ENCODE peak calls at places on chromosomes 6 and 20, in six cellular contexts. One of them, this sample, is unnamed.

GRCh38 chr20:59299961-59300340 is 460 bp upstream of the EDN3 start:
- DNase-seq in heart left ventricle: no peak
- DNase-seq in cardiac muscle cell: no peak
- DNase-seq in CD4-positive, CD25-positive, alpha-beta regulatory T cell: no peak
- DNase-seq in tibial artery: no peak
- DNase-seq in CD8-positive, alpha-beta memory T cell: no peak
- DNase-seq in this sample: no peak

GRCh38 chr6:47169785-47170685 is 127.9 kb upstream of the ADGRF1 start:
- DNase-seq in cardiac muscle cell: peak; percentile 81
- DNase-seq in tibial artery: no peak
- DNase-seq in heart left ventricle: no peak
- DNase-seq in CD8-positive, alpha-beta memory T cell: no peak
- DNase-seq in CD4-positive, CD25-positive, alpha-beta regulatory T cell: no peak
- DNase-seq in this sample: no peak

GRCh38 chr6:112087916-112088315 is 525 bp downstream of the FAM229B start:
- DNase-seq in heart left ventricle: no peak
- DNase-seq in CD4-positive, CD25-positive, alpha-beta regulatory T cell: no peak
- DNase-seq in CD8-positive, alpha-beta memory T cell: no peak
- DNase-seq in tibial artery: no peak
- DNase-seq in cardiac muscle cell: no peak
- DNase-seq in this sample: no peak

GRCh38 chr20:21265457-21266190 is 37.5 kb upstream of the XRN2 start:
- DNase-seq in tibial artery: no peak
- DNase-seq in CD8-positive, alpha-beta memory T cell: no peak
- DNase-seq in CD4-positive, CD25-positive, alpha-beta regulatory T cell: no peak
- DNase-seq in cardiac muscle cell: no peak
- DNase-seq in heart left ventricle: no peak
- DNase-seq in this sample: no peak

GRCh38 chr6:149905371-149905910 is 7.5 kb upstream of the RAET1E start:
- DNase-seq in CD8-positive, alpha-beta memory T cell: no peak
- DNase-seq in tibial artery: peak; percentile 38
- DNase-seq in heart left ventricle: no peak
- DNase-seq in CD4-positive, CD25-positive, alpha-beta regulatory T cell: no peak
- DNase-seq in cardiac muscle cell: no peak
- DNase-seq in this sample: no peak

GRCh38 chr6:116779569-116780164 is 14.1 kb upstream of the FAM162B start:
- DNase-seq in heart left ventricle: no peak
- DNase-seq in cardiac muscle cell: peak; percentile 58
- DNase-seq in tibial artery: no peak
- DNase-seq in CD8-positive, alpha-beta memory T cell: no peak
- DNase-seq in CD4-positive, CD25-positive, alpha-beta regulatory T cell: peak; percentile 29
- DNase-seq in this sample: no peak

GRCh38 chr20:35166242-35166830 is 5.5 kb upstream of the PROCR start:
- DNase-seq in CD4-positive, CD25-positive, alpha-beta regulatory T cell: no peak
- DNase-seq in tibial artery: peak; percentile 73
- DNase-seq in CD8-positive, alpha-beta memory T cell: no peak
- DNase-seq in cardiac muscle cell: peak; percentile 71
- DNase-seq in heart left ventricle: peak; percentile 67
- DNase-seq in this sample: peak; percentile 58

GRCh38 chr20:37238426-37238825 is 23.2 kb downstream of the GHRH start:
- DNase-seq in CD4-positive, CD25-positive, alpha-beta regulatory T cell: no peak
- DNase-seq in CD8-positive, alpha-beta memory T cell: no peak
- DNase-seq in cardiac muscle cell: no peak
- DNase-seq in tibial artery: no peak
- DNase-seq in heart left ventricle: no peak
- DNase-seq in this sample: no peak

GRCh38 chr20:48604426-48604825 is 223.4 kb downstream of the PREX1 start:
- DNase-seq in tibial artery: peak; percentile 48
- DNase-seq in heart left ventricle: no peak
- DNase-seq in CD4-positive, CD25-positive, alpha-beta regulatory T cell: no peak
- DNase-seq in CD8-positive, alpha-beta memory T cell: no peak
- DNase-seq in cardiac muscle cell: no peak
- DNase-seq in this sample: peak; percentile 37

GRCh38 chr6:46011241-46012085 is 4.2 kb downstream of the CLIC5 start:
- DNase-seq in CD4-positive, CD25-positive, alpha-beta regulatory T cell: peak; percentile 89
- DNase-seq in tibial artery: no peak
- DNase-seq in cardiac muscle cell: no peak
- DNase-seq in CD8-positive, alpha-beta memory T cell: peak; percentile 62
- DNase-seq in heart left ventricle: no peak
- DNase-seq in this sample: no peak

GRCh38 chr6:170347091-170347490 is 40.5 kb downstream of the FAM120B start:
- DNase-seq in CD8-positive, alpha-beta memory T cell: no peak
- DNase-seq in tibial artery: no peak
- DNase-seq in heart left ventricle: no peak
- DNase-seq in CD4-positive, CD25-positive, alpha-beta regulatory T cell: peak; percentile 71
- DNase-seq in cardiac muscle cell: no peak
- DNase-seq in this sample: no peak

GRCh38 chr6:155141002-155141401 is 122.8 kb upstream of the CLDN20 start:
- DNase-seq in heart left ventricle: no peak
- DNase-seq in cardiac muscle cell: peak; percentile 24
- DNase-seq in tibial artery: no peak
- DNase-seq in CD4-positive, CD25-positive, alpha-beta regulatory T cell: no peak
- DNase-seq in CD8-positive, alpha-beta memory T cell: no peak
- DNase-seq in this sample: no peak

GRCh38 chr6:155141512-155141911 is 122.3 kb upstream of the CLDN20 start:
- DNase-seq in tibial artery: no peak
- DNase-seq in heart left ventricle: no peak
- DNase-seq in CD8-positive, alpha-beta memory T cell: no peak
- DNase-seq in CD4-positive, CD25-positive, alpha-beta regulatory T cell: no peak
- DNase-seq in cardiac muscle cell: no peak
- DNase-seq in this sample: no peak

GRCh38 chr6:155143610-155144106 is 120.2 kb upstream of the CLDN20 start:
- DNase-seq in CD4-positive, CD25-positive, alpha-beta regulatory T cell: no peak
- DNase-seq in tibial artery: no peak
- DNase-seq in CD8-positive, alpha-beta memory T cell: no peak
- DNase-seq in heart left ventricle: no peak
- DNase-seq in cardiac muscle cell: peak; percentile 40
- DNase-seq in this sample: no peak

GRCh38 chr6:155142163-155142901 is 121.5 kb upstream of the CLDN20 start:
- DNase-seq in tibial artery: no peak
- DNase-seq in CD8-positive, alpha-beta memory T cell: no peak
- DNase-seq in cardiac muscle cell: peak; percentile 29
- DNase-seq in heart left ventricle: no peak
- DNase-seq in CD4-positive, CD25-positive, alpha-beta regulatory T cell: no peak
- DNase-seq in this sample: no peak

DNA sequence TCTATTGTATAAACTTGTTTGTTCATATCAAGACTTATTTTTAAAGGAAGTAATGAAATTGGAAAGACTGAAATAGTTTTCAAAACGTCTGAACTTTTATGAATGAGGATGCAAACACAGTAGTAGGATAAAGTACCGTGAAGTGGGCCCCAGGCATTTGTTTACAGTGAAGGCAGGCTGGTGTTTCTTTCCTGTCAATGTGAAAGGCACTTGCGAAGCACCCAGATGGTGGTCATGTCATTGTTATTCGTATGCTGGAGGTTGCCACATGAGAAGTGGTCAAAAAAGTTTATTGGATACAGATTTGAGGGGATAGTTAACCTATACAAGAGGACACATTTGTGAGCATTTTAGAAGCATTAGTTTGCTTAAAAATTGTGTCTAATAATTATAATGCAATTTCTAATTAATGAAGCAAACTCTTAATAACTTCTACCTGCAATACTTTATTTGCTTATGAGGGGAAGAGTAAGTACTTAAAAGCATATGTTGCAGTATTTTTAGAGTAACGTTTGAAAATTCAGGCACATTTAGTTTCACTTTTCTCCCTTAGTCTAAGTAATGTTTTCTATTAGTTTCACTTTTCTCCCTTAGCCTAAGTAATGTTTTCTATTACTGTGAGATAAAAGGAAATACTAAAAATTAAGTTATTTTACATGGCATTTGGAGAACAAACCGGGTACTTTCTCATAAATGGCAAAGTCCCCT is 120.8 kb upstream of the CLDN20 start:
- DNase-seq in CD4-positive, CD25-positive, alpha-beta regulatory T cell: peak; percentile 76
- DNase-seq in tibial artery: no peak
- DNase-seq in CD8-positive, alpha-beta memory T cell: no peak
- DNase-seq in cardiac muscle cell: peak; percentile 29
- DNase-seq in heart left ventricle: no peak
- DNase-seq in this sample: no peak
- H3K27ac ChIP-seq in CD4-positive, CD25-positive, alpha-beta regulatory T cell: peak overlapping the region; percentile 56
- H3K27ac ChIP-seq in tibial artery: peak overlapping the region; percentile 62
- H3K27ac ChIP-seq in CD8-positive, alpha-beta memory T cell: peak overlapping the region; percentile 21
- H3K27ac ChIP-seq in cardiac muscle cell: no peak overlapping the region
- H3K27ac ChIP-seq in heart left ventricle: peak overlapping the region; percentile 59
- H3K27ac ChIP-seq in this sample: no peak overlapping the region

GRCh38 chr6:28384143-28384533 is 15.4 kb downstream of the ZSCAN12 start:
- DNase-seq in heart left ventricle: no peak
- DNase-seq in tibial artery: no peak
- DNase-seq in CD8-positive, alpha-beta memory T cell: no peak
- DNase-seq in cardiac muscle cell: no peak
- DNase-seq in CD4-positive, CD25-positive, alpha-beta regulatory T cell: no peak
- DNase-seq in this sample: no peak
- H3K27ac ChIP-seq in heart left ventricle: peak overlapping the region; percentile 68
- H3K27ac ChIP-seq in tibial artery: peak overlapping the region; percentile 70
- H3K27ac ChIP-seq in CD8-positive, alpha-beta memory T cell: no peak overlapping the region
- H3K27ac ChIP-seq in cardiac muscle cell: peak overlapping the region; percentile 85
- H3K27ac ChIP-seq in CD4-positive, CD25-positive, alpha-beta regulatory T cell: no peak overlapping the region
- H3K27ac ChIP-seq in this sample: no peak overlapping the region

GRCh38 chr6:106474476-106474875 is 114.0 kb downstream of the CRYBG1 start:
- DNase-seq in tibial artery: no peak
- DNase-seq in cardiac muscle cell: peak; percentile 42
- DNase-seq in CD8-positive, alpha-beta memory T cell: no peak
- DNase-seq in CD4-positive, CD25-positive, alpha-beta regulatory T cell: no peak
- DNase-seq in heart left ventricle: no peak
- DNase-seq in this sample: no peak

GRCh38 chr6:106477158-106477557 is 116.6 kb downstream of the CRYBG1 start:
- DNase-seq in CD4-positive, CD25-positive, alpha-beta regulatory T cell: no peak
- DNase-seq in cardiac muscle cell: no peak
- DNase-seq in heart left ventricle: no peak
- DNase-seq in tibial artery: no peak
- DNase-seq in CD8-positive, alpha-beta memory T cell: no peak
- DNase-seq in this sample: no peak

GRCh38 chr6:106473807-106474206 is 113.3 kb downstream of the CRYBG1 start:
- DNase-seq in CD8-positive, alpha-beta memory T cell: no peak
- DNase-seq in cardiac muscle cell: peak; percentile 80
- DNase-seq in tibial artery: no peak
- DNase-seq in heart left ventricle: no peak
- DNase-seq in CD4-positive, CD25-positive, alpha-beta regulatory T cell: no peak
- DNase-seq in this sample: no peak

GRCh38 chr6:106476326-106477105 is 116.0 kb downstream of the CRYBG1 start:
- DNase-seq in CD4-positive, CD25-positive, alpha-beta regulatory T cell: no peak
- DNase-seq in tibial artery: no peak
- DNase-seq in CD8-positive, alpha-beta memory T cell: no peak
- DNase-seq in cardiac muscle cell: peak; percentile 73
- DNase-seq in heart left ventricle: no peak
- DNase-seq in this sample: no peak

GRCh38 chr6:106475280-106475679 is 114.8 kb downstream of the CRYBG1 start:
- DNase-seq in CD4-positive, CD25-positive, alpha-beta regulatory T cell: no peak
- DNase-seq in heart left ventricle: no peak
- DNase-seq in tibial artery: no peak
- DNase-seq in CD8-positive, alpha-beta memory T cell: no peak
- DNase-seq in cardiac muscle cell: no peak
- DNase-seq in this sample: no peak
- H3K27ac ChIP-seq in CD4-positive, CD25-positive, alpha-beta regulatory T cell: no peak overlapping the region
- H3K27ac ChIP-seq in heart left ventricle: no peak overlapping the region
- H3K27ac ChIP-seq in tibial artery: no peak overlapping the region
- H3K27ac ChIP-seq in CD8-positive, alpha-beta memory T cell: no peak overlapping the region
- H3K27ac ChIP-seq in cardiac muscle cell: no peak overlapping the region
- H3K27ac ChIP-seq in this sample: no peak overlapping the region

DNA sequence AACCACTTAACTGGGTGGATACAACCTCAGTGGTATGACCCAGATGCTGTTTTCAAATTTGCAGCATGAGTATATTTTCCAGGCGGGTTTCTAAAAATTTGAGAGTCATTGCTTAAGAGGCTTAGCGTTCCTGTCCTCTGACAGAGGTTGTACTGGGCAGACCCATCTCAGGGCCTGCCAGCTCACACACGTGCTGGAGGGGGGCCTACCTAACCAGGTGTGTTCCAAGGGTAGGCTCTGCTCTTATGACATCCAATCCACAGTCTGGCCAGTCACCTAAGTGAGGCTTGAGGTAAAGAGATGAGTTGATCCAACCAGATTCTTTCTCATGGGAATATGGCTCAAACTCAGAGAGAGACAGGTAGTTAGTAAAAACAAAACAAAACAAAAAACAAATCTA is 1.3 kb downstream of the LYRM4 start:
- DNase-seq in cardiac muscle cell: no peak
- DNase-seq in tibial artery: no peak
- DNase-seq in CD4-positive, CD25-positive, alpha-beta regulatory T cell: no peak
- DNase-seq in heart left ventricle: no peak
- DNase-seq in CD8-positive, alpha-beta memory T cell: no peak
- DNase-seq in this sample: no peak
- H3K27ac ChIP-seq in cardiac muscle cell: no peak overlapping the region
- H3K27ac ChIP-seq in tibial artery: peak overlapping the region; percentile 97
- H3K27ac ChIP-seq in CD4-positive, CD25-positive, alpha-beta regulatory T cell: peak overlapping the region; percentile 98
- H3K27ac ChIP-seq in heart left ventricle: no peak overlapping the region
- H3K27ac ChIP-seq in CD8-positive, alpha-beta memory T cell: peak overlapping the region; percentile 75
- H3K27ac ChIP-seq in this sample: no peak overlapping the region

DNA sequence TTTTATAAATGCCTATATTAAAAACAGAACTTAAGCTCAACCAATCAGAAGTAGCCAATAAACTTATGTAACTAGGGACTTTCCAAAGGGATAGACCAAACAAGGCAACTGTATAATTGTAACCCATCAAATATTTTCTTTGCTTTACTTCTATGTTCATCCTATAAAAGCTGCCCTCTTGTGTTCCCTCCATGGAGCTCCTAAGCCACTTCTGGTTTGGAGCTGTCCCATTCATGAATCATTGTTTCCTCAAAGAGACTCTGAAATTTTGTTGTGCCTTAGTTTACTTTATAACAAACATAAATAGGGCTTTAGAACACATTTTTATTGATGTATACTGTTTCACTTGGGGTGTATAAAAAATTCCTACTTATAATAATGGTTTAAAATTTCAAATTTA is 101.5 kb upstream of the CARMIL1 start:
- DNase-seq in CD4-positive, CD25-positive, alpha-beta regulatory T cell: no peak
- DNase-seq in heart left ventricle: no peak
- DNase-seq in CD8-positive, alpha-beta memory T cell: no peak
- DNase-seq in cardiac muscle cell: no peak
- DNase-seq in tibial artery: no peak
- DNase-seq in this sample: no peak
- H3K27ac ChIP-seq in CD4-positive, CD25-positive, alpha-beta regulatory T cell: no peak overlapping the region
- H3K27ac ChIP-seq in heart left ventricle: no peak overlapping the region
- H3K27ac ChIP-seq in CD8-positive, alpha-beta memory T cell: no peak overlapping the region
- H3K27ac ChIP-seq in cardiac muscle cell: no peak overlapping the region
- H3K27ac ChIP-seq in tibial artery: no peak overlapping the region
- H3K27ac ChIP-seq in this sample: no peak overlapping the region

DNA sequence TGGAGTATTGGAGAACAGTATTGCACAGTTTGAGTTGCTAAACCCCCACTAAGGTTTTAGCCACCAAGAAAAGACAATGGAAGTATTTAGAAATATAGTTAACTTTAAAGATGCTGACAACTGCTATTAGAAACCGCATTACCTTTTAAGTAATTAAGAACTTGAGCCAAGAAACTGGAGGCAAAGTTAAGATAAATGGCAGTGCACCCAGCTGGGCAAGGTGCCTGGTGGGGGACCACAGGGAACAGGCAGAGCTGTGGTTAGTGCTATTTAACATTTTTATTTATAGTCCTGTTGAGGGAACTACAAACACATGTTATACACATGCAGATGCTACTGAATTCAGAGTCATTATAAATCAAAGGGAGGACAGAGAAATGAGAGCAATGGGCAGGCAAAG is 447.9 kb downstream of the TFAP2B start:
- DNase-seq in heart left ventricle: no peak
- DNase-seq in tibial artery: no peak
- DNase-seq in cardiac muscle cell: no peak
- DNase-seq in CD4-positive, CD25-positive, alpha-beta regulatory T cell: no peak
- DNase-seq in CD8-positive, alpha-beta memory T cell: no peak
- DNase-seq in this sample: no peak
- H3K27ac ChIP-seq in heart left ventricle: no peak overlapping the region
- H3K27ac ChIP-seq in tibial artery: no peak overlapping the region
- H3K27ac ChIP-seq in cardiac muscle cell: no peak overlapping the region
- H3K27ac ChIP-seq in CD4-positive, CD25-positive, alpha-beta regulatory T cell: no peak overlapping the region
- H3K27ac ChIP-seq in CD8-positive, alpha-beta memory T cell: no peak overlapping the region
- H3K27ac ChIP-seq in this sample: no peak overlapping the region